ENCODE peak calls at places on chromosomes 1 and 21, in five cellular contexts. U is IMR-90, F is mesenchymal stem cell, X is H9, Z is H1. T is an unnamed sample.

GRCh38 chr1:21914468-21914867 is 22.6 kb downstream of the HSPG2 start:
- DNase-seq in U (no peak), F (no peak), X (no peak), Z (no peak), T (no peak)

GRCh38 chr1:54227091-54227602 is 27.2 kb downstream of the MRPL37 start:
- DNase-seq in U (peak; percentile 51), F (peak; percentile 73), X (no peak), Z (no peak), T (no peak)

GRCh38 chr1:197776348-197777082 is 1.2 kb upstream of the DENND1B start:
- DNase-seq in U (peak; percentile 93), F (peak; percentile 61), X (no peak), Z (no peak), T (no peak)

GRCh38 chr1:228341450-228341813 is 65.2 kb downstream of the TRIM11 start:
- DNase-seq in U (no peak), F (no peak), X (no peak), Z (no peak), T (no peak)

GRCh38 chr21:34526618-34527290 is 14.7 kb upstream of the KCNE1 start:
- DNase-seq in U (peak; percentile 100), F (peak; percentile 100), X (peak; percentile 64), Z (no peak), T (peak; percentile 54)

GRCh38 chr1:223444411-223444810 is 51.2 kb downstream of the CCDC185 start:
- DNase-seq in U (no peak), F (no peak), X (no peak), Z (no peak), T (no peak)

GRCh38 chr1:89574621-89575020 is 50.0 kb downstream of the LRRC8B start:
- DNase-seq in U (no peak), F (no peak), X (no peak), Z (no peak), T (no peak)

GRCh38 chr1:226411619-226412018 is 3.7 kb upstream of the PARP1 start:
- DNase-seq in U (no peak), F (no peak), X (no peak), Z (no peak), T (no peak)

GRCh38 chr1:25796807-25797458 is 3.1 kb upstream of the SELENON start:
- DNase-seq in U (peak; percentile 77), F (peak; percentile 75), X (peak; percentile 86), Z (peak; percentile 98), T (peak; percentile 82)

GRCh38 chr21:46457801-46458314 is 833 bp upstream of the DIP2A start:
- DNase-seq in U (peak; percentile 40), F (peak; percentile 66), X (peak; percentile 37), Z (no peak), T (no peak)

GRCh38 chr1:167957710-167958109 is 20.8 kb upstream of the MPC2 start:
- DNase-seq in U (peak; percentile 38), F (no peak), X (no peak), Z (no peak), T (no peak)

GRCh38 chr1:110967256-110967655 is 3.5 kb upstream of the LRIF1 start:
- DNase-seq in U (no peak), F (no peak), X (no peak), Z (no peak), T (no peak)

GRCh38 chr1:85554630-85555327 is 25.8 kb upstream of the CCN1 start:
- DNase-seq in U (peak; percentile 70), F (peak; percentile 34), X (no peak), Z (no peak), T (no peak)

GRCh38 chr1:86150553-86151055 is 6.0 kb downstream of the COL24A1 start:
- DNase-seq in U (peak; percentile 53), F (no peak), X (no peak), Z (no peak), T (no peak)

GRCh38 chr21:35473496-35473895 is 424.4 kb upstream of the RUNX1 start:
- DNase-seq in U (no peak), F (no peak), X (no peak), Z (no peak), T (no peak)

GRCh38 chr1:33624991-33625870 is 152.8 kb downstream of the ZSCAN20 start:
- DNase-seq in U (no peak), F (no peak), X (peak; percentile 79), Z (peak; percentile 92), T (no peak)

GRCh38 chr21:20459838-20460237 is 538.4 kb upstream of the NCAM2 start:
- DNase-seq in U (no peak), F (peak; percentile 43), X (no peak), Z (no peak), T (no peak)

GRCh38 chr1:54403808-54404261 is 2.4 kb downstream of the SSBP3 start:
- DNase-seq in U (peak; percentile 84), F (peak; percentile 77), X (no peak), Z (no peak), T (no peak)

GRCh38 chr1:150563340-150564038 is 14.3 kb downstream of the ADAMTSL4 start:
- DNase-seq in U (peak; percentile 43), F (peak; percentile 56), X (no peak), Z (no peak), T (no peak)

GRCh38 chr1:84851839-84852238 is 41.2 kb downstream of the LPAR3 start:
- DNase-seq in U (peak; percentile 91), F (peak; percentile 90), X (no peak), Z (no peak), T (no peak)

GRCh38 chr1:95035536-95035935 is 37.2 kb downstream of the ALG14 start:
- DNase-seq in U (peak; percentile 97), F (peak; percentile 89), X (no peak), Z (no peak), T (no peak)

GRCh38 chr21:29149771-29150425 is 19.5 kb downstream of the MAP3K7CL start:
- DNase-seq in U (peak; percentile 89), F (peak; percentile 38), X (no peak), Z (no peak), T (no peak)

GRCh38 chr1:232627171-232627570 is 2.8 kb downstream of the SIPA1L2 start:
- DNase-seq in U (no peak), F (no peak), X (no peak), Z (no peak), T (no peak)

GRCh38 chr1:171984850-171985485 is 143.7 kb downstream of the DNM3 start:
- DNase-seq in U (peak; percentile 49), F (peak; percentile 51), X (no peak), Z (no peak), T (no peak)

GRCh38 chr1:7379445-7379971 is 391.6 kb upstream of the VAMP3 start:
- DNase-seq in U (peak; percentile 83), F (peak; percentile 73), X (peak; percentile 75), Z (no peak), T (peak; percentile 51)

GRCh38 chr1:7509593-7509992 is 261.5 kb upstream of the VAMP3 start:
- DNase-seq in U (no peak), F (no peak), X (no peak), Z (no peak), T (no peak)

GRCh38 chr1:202210370-202210769 is 16.8 kb downstream of the LGR6 start:
- DNase-seq in U (peak; percentile 8), F (no peak), X (no peak), Z (no peak), T (no peak)

GRCh38 chr1:14282583-14283186 is 315.8 kb upstream of the KAZN start:
- DNase-seq in U (no peak), F (no peak), X (peak; percentile 46), Z (peak; percentile 48), T (no peak)

GRCh38 chr1:160651428-160652064 is 4.7 kb upstream of the SLAMF1 start:
- DNase-seq in U (no peak), F (no peak), X (no peak), Z (no peak), T (no peak)

GRCh38 chr1:178961868-178962267 is 63.8 kb upstream of the FAM20B start:
- DNase-seq in U (no peak), F (no peak), X (no peak), Z (no peak), T (no peak)

GRCh38 chr1:68178821-68179490 is 53.4 kb downstream of the WLS start:
- DNase-seq in U (peak; percentile 68), F (peak; percentile 54), X (no peak), Z (no peak), T (no peak)

GRCh38 chr1:158227904-158228623 is 26.2 kb upstream of the CD1A start:
- DNase-seq in U (no peak), F (no peak), X (no peak), Z (no peak), T (no peak)

GRCh38 chr1:157139125-157139524 is 930 bp upstream of the ETV3 start:
- DNase-seq in U (no peak), F (no peak), X (no peak), Z (no peak), T (no peak)

GRCh38 chr1:150836129-150836773 is 28.2 kb upstream of the CTSK start:
- DNase-seq in U (peak; percentile 3), F (no peak), X (no peak), Z (no peak), T (no peak)

GRCh38 chr1:12592496-12592895 is 25.5 kb downstream of the DHRS3 start:
- DNase-seq in U (no peak), F (no peak), X (no peak), Z (no peak), T (no peak)

GRCh38 chr1:36322786-36323635 is 434 bp downstream of the EVA1B start:
- DNase-seq in U (peak; percentile 59), F (peak; percentile 80), X (peak; percentile 70), Z (peak; percentile 79), T (peak; percentile 33)

GRCh38 chr1:162020145-162020544 is 3.5 kb downstream of the OLFML2B start:
- DNase-seq in U (no peak), F (no peak), X (no peak), Z (no peak), T (no peak)

GRCh38 chr21:45334134-45334533 is 46.4 kb upstream of the POFUT2 start:
- DNase-seq in U (no peak), F (no peak), X (no peak), Z (no peak), T (no peak)
- H3K4me1 ChIP-seq in U (peaks cover 35% of the 10 kb centered on the region), F (peaks cover 59% of the 10 kb centered on the region), X (peaks cover 2% of the 10 kb centered on the region), Z (peaks cover 18% of the 10 kb centered on the region), T (peaks cover 33% of the 10 kb centered on the region)

GRCh38 chr1:39681999-39682398 is 9.2 kb downstream of the HPCAL4 start:
- DNase-seq in U (no peak), F (no peak), X (no peak), Z (no peak), T (no peak)
- H3K14ac ChIP-seq in U (no peak overlapping the region), F (peak overlapping the region; percentile 70), X (no peak overlapping the region), Z (no peak overlapping the region), T (no peak overlapping the region)

DNA sequence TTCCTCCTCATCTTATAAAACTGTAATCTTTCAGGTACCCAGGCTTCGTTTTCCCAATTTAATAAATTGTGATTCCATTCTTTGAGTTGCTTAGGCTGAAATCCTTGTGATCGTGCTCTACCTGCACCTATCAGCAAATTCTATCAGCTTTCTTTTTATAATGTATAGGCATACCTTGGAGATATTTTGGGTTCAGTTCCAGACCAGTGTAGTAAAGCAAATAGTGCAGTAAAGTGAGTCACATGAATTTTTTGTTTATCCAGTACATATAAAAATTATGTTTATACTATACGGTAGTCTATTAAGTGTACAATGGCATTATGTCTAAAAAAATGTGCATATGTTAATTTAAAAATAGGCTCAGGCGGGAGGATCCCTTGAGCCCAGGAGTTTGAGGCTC is 5.5 kb downstream of the SWT1 start:
- DNase-seq in U (no peak), F (no peak), X (no peak), Z (no peak), T (no peak)
- H3K4me1 ChIP-seq in U (no peaks in the 10 kb centered on the region), F (no peaks in the 10 kb centered on the region), X (no peaks in the 10 kb centered on the region), Z (no peaks in the 10 kb centered on the region), T (no peaks in the 10 kb centered on the region)

DNA sequence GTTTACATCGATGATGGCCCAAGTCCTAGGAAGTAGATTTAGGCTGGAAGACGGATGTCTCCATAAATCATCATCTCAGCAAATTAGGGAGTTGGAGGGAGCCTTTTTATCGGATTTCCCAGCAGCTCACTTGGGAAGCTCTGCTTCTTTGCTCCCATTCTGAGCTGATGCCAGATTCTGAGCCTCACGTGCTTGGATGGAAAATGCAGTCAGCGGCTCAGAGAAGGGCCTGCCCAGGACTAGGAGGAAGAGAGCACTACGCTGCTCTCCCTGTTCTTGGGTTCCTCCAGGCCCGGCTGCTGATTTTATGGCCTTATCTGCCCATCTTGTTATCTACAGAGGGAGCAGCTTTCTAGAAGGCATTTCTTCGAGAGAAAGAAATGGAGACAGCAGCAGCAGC is 42.0 kb downstream of the UBIAD1 start:
- DNase-seq in U (no peak), F (no peak), X (no peak), Z (no peak), T (no peak)
- H3K14ac ChIP-seq in U (no peak overlapping the region), F (no peak overlapping the region), X (no peak overlapping the region), Z (no peak overlapping the region), T (no peak overlapping the region)

T was measured in neuronal stem cell.